ENCODE peak calls at places on chromosomes 13 and 19, in ten cellular contexts. C, I, J, W, A, U, B, L, F and T are unnamed samples.
A peak's percentile ranks its signal among the peaks of the same experiment; 100 is the strongest.

GRCh38 chr13:61563645-61564044 is 148.0 kb upstream of the PCDH20 start:
- DNase-seq in W (no peak), C (no peak), I (no peak), L (no peak), F (no peak), J (no peak), A (no peak), U (no peak), B (no peak), T (no peak)

GRCh38 chr19:23822735-23823134 is 64.0 kb upstream of the ZNF681 start:
- DNase-seq in B (no peak), J (no peak), L (no peak), C (no peak), W (no peak), F (no peak), I (no peak), A (no peak), U (no peak), T (no peak)

GRCh38 chr13:43464578-43465264 is 322.1 kb downstream of the ENOX1 start:
- DNase-seq in I (no peak), F (no peak), J (no peak), C (no peak), U (no peak), L (no peak), W (no peak), B (no peak), A (no peak), T (no peak)

GRCh38 chr19:13037161-13037560 is 41.9 kb downstream of the NFIX start:
- DNase-seq in I (no peak), C (peak; percentile 85), W (no peak), F (no peak), J (no peak), L (no peak), A (no peak), U (no peak), B (peak; percentile 95), T (no peak)

GRCh38 chr13:21218351-21219043 is 42.0 kb downstream of the MRPL57 start:
- DNase-seq in B (no peak), A (no peak), W (no peak), I (no peak), U (no peak), J (no peak), L (no peak), C (no peak), F (no peak), T (no peak)

GRCh38 chr13:95002968-95003813 is 290.8 kb upstream of the SOX21 start:
- DNase-seq in L (peak; percentile 19), B (no peak), I (no peak), J (peak; percentile 5), F (no peak), A (no peak), C (no peak), U (no peak), W (no peak), T (no peak)

GRCh38 chr13:75803175-75803611 is 167.1 kb downstream of the LMO7 start:
- DNase-seq in A (no peak), B (no peak), W (no peak), U (no peak), I (no peak), J (no peak), F (peak; percentile 86), L (peak; percentile 47), C (no peak), T (no peak)

GRCh38 chr13:96299235-96299634 is 209.3 kb downstream of the HS6ST3 start:
- DNase-seq in B (no peak), I (no peak), F (no peak), C (no peak), J (no peak), U (no peak), L (no peak), A (no peak), W (no peak), T (no peak)

GRCh38 chr19:47035495-47036232 is 12.8 kb downstream of the TMEM160 start:
- DNase-seq in F (no peak), A (peak; percentile 47), B (peak; percentile 84), U (peak; percentile 45), W (peak; percentile 42), L (peak; percentile 91), I (peak; percentile 83), C (peak; percentile 73), J (peak; percentile 43), T (peak; percentile 58)

GRCh38 chr19:46759817-46760333 is 13.6 kb upstream of the STRN4 start:
- DNase-seq in I (peak; percentile 71), J (no peak), C (peak; percentile 97), W (peak; percentile 99), L (no peak), B (peak; percentile 94), F (no peak), U (peak; percentile 49), A (peak; percentile 94), T (peak; percentile 98)

GRCh38 chr19:41599175-41599966 is 23.4 kb downstream of the CEACAM21 start:
- DNase-seq in W (no peak), L (no peak), B (no peak), A (no peak), I (no peak), C (no peak), J (no peak), U (no peak), F (no peak), T (no peak)

GRCh38 chr13:105642511-105642958 is 892.9 kb downstream of the EFNB2 start:
- DNase-seq in C (peak; percentile 7), U (no peak), W (no peak), A (no peak), I (no peak), F (no peak), L (no peak), J (no peak), B (peak; percentile 23), T (no peak)

GRCh38 chr19:42433503-42434260 is 6.5 kb upstream of the LIPE start:
- DNase-seq in C (peak; percentile 14), U (no peak), F (no peak), J (no peak), L (peak; percentile 95), I (peak; percentile 82), B (peak; percentile 75), A (no peak), W (no peak), T (no peak)

DNA sequence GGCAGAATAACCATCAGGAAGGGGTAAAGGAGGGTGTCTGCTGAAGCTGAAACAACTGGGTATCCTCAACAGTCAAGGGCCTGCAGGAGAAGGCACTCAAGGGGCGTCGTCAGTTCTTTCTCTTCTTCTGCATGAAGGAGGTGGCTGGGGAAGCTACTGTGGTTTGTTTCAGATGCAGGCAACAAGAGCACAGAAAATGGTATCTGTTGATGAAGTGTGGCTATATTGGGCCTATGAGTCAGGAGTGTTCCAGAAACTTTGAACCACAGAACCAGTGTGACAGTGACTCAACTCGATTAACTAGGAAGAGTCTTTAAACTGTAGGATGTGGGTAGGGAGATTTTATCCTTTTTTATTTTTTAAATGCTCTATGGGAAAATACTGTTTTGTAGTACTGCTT is 686.3 kb downstream of the FGF9 start:
- DNase-seq in L (no peak), I (no peak), F (no peak), C (no peak), A (no peak), U (no peak), B (no peak), J (no peak), W (peak; percentile 13), T (peak; percentile 5)
- H3K4me3 ChIP-seq in L (no peak overlapping the region), I (no peak overlapping the region), F (no peak overlapping the region), C (no peak overlapping the region), A (no peak overlapping the region), U (no peak overlapping the region), B (no peak overlapping the region), J (no peak overlapping the region), W (no peak overlapping the region), T (no peak overlapping the region)

DNA sequence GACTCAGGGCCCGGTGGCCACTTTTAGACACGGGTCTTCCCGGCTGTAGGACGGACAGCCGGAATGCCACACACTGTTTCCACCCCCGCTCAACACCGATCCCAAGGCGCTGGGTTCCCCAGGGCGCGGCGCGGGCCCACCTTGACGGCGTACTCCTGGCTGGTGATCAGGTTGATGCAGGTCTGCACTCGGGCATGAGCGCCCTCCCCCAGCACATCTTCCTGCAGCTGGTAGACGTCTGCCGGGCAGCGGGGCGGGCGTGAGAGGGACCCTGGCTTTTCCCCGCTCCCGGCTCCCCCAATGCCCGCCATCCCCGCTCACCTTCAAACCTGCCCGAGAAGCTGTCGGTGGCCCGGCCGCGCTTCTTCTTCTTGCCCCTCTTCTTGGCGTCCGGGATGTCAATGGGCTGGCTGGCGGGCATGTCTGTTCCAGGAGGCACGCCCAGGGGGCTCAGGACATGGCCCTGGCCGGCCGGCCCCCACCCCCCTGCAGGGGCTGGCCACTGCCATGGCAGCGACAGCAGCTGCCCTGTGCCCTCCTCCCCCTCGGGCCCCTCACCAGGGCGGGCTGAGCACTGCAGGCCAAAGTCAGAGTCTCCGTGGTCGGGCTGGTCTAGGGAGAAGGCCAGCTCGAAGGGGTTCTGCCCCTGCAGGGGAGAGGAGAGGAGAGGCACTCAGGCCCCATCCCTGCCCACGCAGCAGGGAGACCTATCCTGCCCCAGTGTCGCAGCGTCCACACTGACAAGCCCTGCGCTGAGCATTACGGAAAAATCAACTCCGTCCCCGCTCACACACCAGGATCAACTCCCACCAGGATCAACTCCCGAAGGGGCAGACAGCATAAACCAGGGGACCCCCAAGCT is 4.8 kb downstream of the MKNK2 start:
- DNase-seq in J (no peak), W (no peak), C (no peak), I (no peak), A (no peak), L (peak; percentile 42), U (no peak), B (no peak), F (no peak), T (no peak)
- H3K4me3 ChIP-seq in J (no peak overlapping the region), W (no peak overlapping the region), C (no peak overlapping the region), I (no peak overlapping the region), A (no peak overlapping the region), L (no peak overlapping the region), U (no peak overlapping the region), B (no peak overlapping the region), F (no peak overlapping the region), T (no peak overlapping the region)

GRCh38 chr19:18388328-18389094 is 2.6 kb downstream of the GDF15 start:
- DNase-seq in L (peak; percentile 81), J (no peak), I (peak; percentile 70), W (no peak), B (peak; percentile 61), U (no peak), C (no peak), F (no peak), A (no peak), T (no peak)
- H3K4me3 ChIP-seq in L (no peak overlapping the region), J (peak overlapping the region; percentile 88), I (peak overlapping the region; percentile 12), W (peak overlapping the region; percentile 81), B (peak overlapping the region; percentile 73), U (peak overlapping the region; percentile 46), C (peak overlapping the region; percentile 13), F (peak overlapping the region; percentile 6), A (peak overlapping the region; percentile 77), T (peak overlapping the region; percentile 62)

DNA sequence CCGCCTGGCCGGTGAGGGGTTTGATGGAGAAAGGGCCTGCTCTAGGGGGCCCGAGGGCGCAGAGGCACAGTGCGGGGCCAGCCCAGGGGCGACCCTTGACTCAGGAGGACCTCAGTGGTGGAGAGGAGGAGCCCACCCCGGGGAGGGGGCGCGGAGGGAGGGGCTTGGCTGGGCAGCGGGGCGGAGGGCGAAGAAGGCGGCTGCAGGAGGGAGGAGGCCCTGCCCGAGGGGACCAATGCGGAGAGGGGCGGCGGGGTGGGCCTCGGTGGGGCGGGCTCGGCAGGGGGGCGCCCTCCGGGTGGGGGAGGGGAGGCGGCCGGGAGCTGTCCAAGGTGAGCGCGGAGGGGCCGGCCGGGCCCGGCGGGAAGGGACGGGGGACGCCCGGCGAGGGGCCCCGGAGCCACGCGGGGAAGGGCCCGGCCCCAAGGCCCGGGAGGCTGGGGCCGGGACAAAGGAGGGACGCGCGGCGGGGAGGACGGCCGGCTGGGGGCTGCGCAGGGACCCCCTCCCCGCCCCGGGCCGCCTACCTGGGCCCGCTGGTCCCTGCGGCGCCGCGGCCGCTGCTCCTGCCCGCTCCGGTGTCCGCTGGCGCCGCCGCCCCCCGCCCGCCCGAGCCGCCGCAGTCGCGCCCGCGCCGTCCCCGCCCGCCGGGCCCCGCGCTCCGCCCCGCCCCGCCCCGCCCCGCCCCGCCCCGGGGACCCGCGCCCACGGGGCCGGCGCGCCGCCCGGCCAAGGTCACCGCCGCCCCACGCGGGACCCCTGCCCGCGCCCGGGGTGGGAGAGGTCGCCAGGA is at the start of gene DIRAS1:
- DNase-seq in A (no peak), B (no peak), C (no peak), J (no peak), L (peak; percentile 44), U (no peak), F (no peak), I (no peak), W (no peak), T (no peak)
- H3K4me3 ChIP-seq in A (peak within 1 kb of the TSS; percentile 61), B (no peak within 1 kb of the TSS), C (peak within 1 kb of the TSS; percentile 52), J (peak within 1 kb of the TSS; percentile 55), L (peak within 1 kb of the TSS; percentile 34), U (peak within 1 kb of the TSS; percentile 40), F (peak within 1 kb of the TSS; percentile 67), I (peak within 1 kb of the TSS; percentile 45), W (peak within 1 kb of the TSS; percentile 64), T (peak within 1 kb of the TSS; percentile 50)